ENCODE peak calls at places on chromosomes 1 and 21, in ten cellular contexts. C is transverse colon; T is PC-3; D is upper lobe of right lung; G is neural progenitor cell; P is CD4-positive, CD25-positive, alpha-beta regulatory T cell; Q is HCT116; Y is fibroblast of lung; V is left ventricle myocardium inferior; X is suprapubic skin. S is an unnamed sample.

GRCh38 chr1:101587749-101588148 is 350.9 kb downstream of the S1PR1 start:
- DNase-seq in T (no peak), Y (peak; percentile 52), C (peak; percentile 29), D (no peak), Q (no peak), G (no peak), V (peak; percentile 51), P (no peak), X (no peak), S (no peak)

GRCh38 chr1:85189120-85189519 is 11.7 kb downstream of the SYDE2 start:
- DNase-seq in G (no peak), P (no peak), Y (no peak), Q (no peak), V (no peak), X (no peak), T (no peak), C (no peak), D (no peak), S (no peak)

GRCh38 chr1:167171286-167171929 is 49.3 kb upstream of the POU2F1 start:
- DNase-seq in X (no peak), D (no peak), Q (no peak), P (no peak), G (no peak), Y (no peak), T (peak; percentile 44), V (no peak), C (no peak), S (peak; percentile 78)

GRCh38 chr1:206575165-206575893 is 36.9 kb downstream of the EIF2D start:
- DNase-seq in T (no peak), D (no peak), G (no peak), X (peak; percentile 61), V (peak; percentile 44), Q (no peak), C (peak; percentile 49), Y (peak; percentile 96), P (peak; percentile 78), S (peak; percentile 62)

GRCh38 chr1:74271503-74271902 is 36.3 kb downstream of the TNNI3K start:
- DNase-seq in Y (no peak), X (no peak), D (no peak), V (no peak), C (no peak), G (no peak), P (no peak), Q (no peak), T (no peak), S (no peak)

GRCh38 chr1:41358152-41358937 is 2.9 kb upstream of the FOXO6 start:
- DNase-seq in Q (no peak), Y (no peak), C (no peak), X (peak; percentile 63), G (peak; percentile 37), T (no peak), D (peak; percentile 60), P (no peak), V (peak; percentile 73), S (no peak)

GRCh38 chr21:29265690-29266479 is 32.8 kb upstream of the BACH1 start:
- DNase-seq in T (no peak), Y (no peak), V (no peak), D (no peak), P (no peak), C (no peak), Q (no peak), G (no peak), X (no peak), S (no peak)

GRCh38 chr1:39892611-39893595 is 8.8 kb downstream of the MYCL start:
- DNase-seq in Y (peak; percentile 40), X (no peak), Q (no peak), D (no peak), V (no peak), G (peak; percentile 89), C (no peak), T (peak; percentile 84), P (no peak), S (peak; percentile 70)

GRCh38 chr1:182113879-182114626 is 52.5 kb upstream of the ZNF648 start:
- DNase-seq in X (no peak), Y (no peak), T (no peak), Q (no peak), G (peak; percentile 49), V (no peak), C (no peak), D (no peak), P (no peak), S (no peak)

GRCh38 chr1:63981408-63981773 is 207.6 kb downstream of the ROR1 start:
- DNase-seq in P (no peak), Q (no peak), G (no peak), C (no peak), T (peak; percentile 39), V (no peak), D (no peak), Y (no peak), X (no peak), S (no peak)
- H3K27me3 ChIP-seq in P (peaks cover 2% of the 10 kb centered on the region), Q (no peaks in the 10 kb centered on the region), G (no peaks in the 10 kb centered on the region), C (no peaks in the 10 kb centered on the region), T (no peaks in the 10 kb centered on the region), V (no peaks in the 10 kb centered on the region), D (no peaks in the 10 kb centered on the region), Y (no peaks in the 10 kb centered on the region), X (no peaks in the 10 kb centered on the region), S (no peaks in the 10 kb centered on the region)

GRCh38 chr1:203915811-203916210 is 54.4 kb downstream of the SNRPE start:
- DNase-seq in Q (no peak), T (peak; percentile 69), Y (peak; percentile 48), C (no peak), D (no peak), V (no peak), G (no peak), P (no peak), X (no peak), S (no peak)

GRCh38 chr1:203911806-203912205 is 50.4 kb downstream of the SNRPE start:
- DNase-seq in P (no peak), Q (no peak), C (no peak), V (no peak), Y (no peak), T (no peak), D (no peak), X (no peak), G (no peak), S (no peak)

GRCh38 chr1:203913045-203913444 is 51.6 kb downstream of the SNRPE start:
- DNase-seq in D (no peak), V (no peak), P (no peak), C (no peak), T (no peak), Y (no peak), Q (no peak), G (no peak), X (no peak), S (no peak)

GRCh38 chr1:203914292-203914691 is 52.9 kb downstream of the SNRPE start:
- DNase-seq in X (no peak), C (no peak), Y (peak; percentile 49), P (no peak), D (no peak), G (no peak), Q (no peak), V (no peak), T (peak; percentile 27), S (no peak)

DNA sequence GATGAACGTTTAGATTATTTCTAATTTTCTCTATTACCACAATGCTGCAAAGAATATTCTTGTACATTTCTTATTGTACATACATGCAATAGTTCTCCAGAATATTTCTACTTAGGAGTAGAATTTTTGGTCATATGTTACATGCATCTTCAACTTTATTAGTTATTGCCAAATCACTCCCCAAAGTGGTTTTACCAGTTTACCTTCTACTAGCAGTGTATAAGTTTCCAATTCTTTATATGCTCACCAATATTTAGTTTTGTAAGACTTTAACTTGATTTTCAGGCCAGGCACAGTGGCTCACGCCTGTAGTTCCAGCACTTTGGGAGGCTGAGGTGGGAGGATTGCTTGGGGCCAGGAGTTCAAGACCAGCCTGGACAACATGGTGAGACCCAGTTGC is 55.4 kb downstream of the SNRPE start:
- DNase-seq in G (no peak), X (no peak), C (no peak), V (no peak), D (no peak), P (no peak), T (peak; percentile 79), Q (no peak), Y (no peak), S (no peak)
- H3K4me3 ChIP-seq in G (no peak overlapping the region), X (no peak overlapping the region), C (no peak overlapping the region), V (no peak overlapping the region), D (no peak overlapping the region), P (no peak overlapping the region), T (no peak overlapping the region), Q (no peak overlapping the region), Y (no peak overlapping the region), S (no peak overlapping the region)

DNA sequence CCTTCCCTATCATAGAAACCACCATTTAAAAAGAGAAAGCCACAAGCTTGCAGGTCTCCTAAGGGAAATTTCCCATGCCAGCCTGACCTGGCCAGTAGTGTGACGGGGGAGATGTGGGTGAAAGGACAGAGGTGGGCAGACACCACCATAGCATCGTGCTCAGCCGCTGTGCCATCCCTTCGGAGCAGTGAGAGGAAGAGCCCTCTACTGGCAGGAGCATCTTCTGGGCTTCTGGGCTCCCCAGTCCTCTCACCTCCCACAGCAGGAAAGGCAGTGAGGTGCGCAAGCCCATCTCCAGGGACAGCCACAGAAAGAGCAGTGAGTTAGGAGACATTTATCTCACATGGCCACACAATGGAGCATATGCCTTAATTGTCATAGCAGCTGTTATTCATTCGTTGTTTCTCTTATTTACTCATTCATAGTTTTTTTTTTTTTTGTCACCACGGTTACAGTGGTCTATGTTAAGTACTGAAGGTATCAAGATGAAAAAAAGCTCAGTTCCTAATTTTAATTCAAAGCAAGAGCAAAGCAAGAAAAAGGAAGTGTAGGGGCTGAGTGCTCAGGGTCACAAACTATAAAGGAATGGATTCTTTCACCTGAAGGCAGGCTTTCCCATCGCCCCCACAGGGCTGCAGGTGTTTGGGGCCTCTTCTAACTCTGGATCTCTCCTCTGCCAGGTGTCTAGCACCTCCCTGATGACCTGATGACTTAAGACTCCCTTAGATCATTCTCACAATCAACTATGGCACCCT is 48.8 kb upstream of the CAMK1G start:
- DNase-seq in D (no peak), X (no peak), C (no peak), Q (no peak), Y (no peak), G (no peak), V (no peak), P (no peak), T (no peak), S (no peak)
- H3K9me3 ChIP-seq in D (no peaks in the 10 kb centered on the region), X (no peaks in the 10 kb centered on the region), C (no peaks in the 10 kb centered on the region), Q (no peaks in the 10 kb centered on the region), Y (no peaks in the 10 kb centered on the region), G (no peaks in the 10 kb centered on the region), V (no peaks in the 10 kb centered on the region), P (no peaks in the 10 kb centered on the region), T (no peaks in the 10 kb centered on the region), S (no peaks in the 10 kb centered on the region)

GRCh38 chr1:197252981-197253380 is 15.1 kb upstream of the CRB1 start:
- DNase-seq in X (no peak), G (no peak), Y (no peak), Q (no peak), C (no peak), D (no peak), T (no peak), P (no peak), V (no peak), S (no peak)

GRCh38 chr1:197249324-197249723 is 18.7 kb upstream of the CRB1 start:
- DNase-seq in V (no peak), G (no peak), Q (no peak), X (no peak), D (no peak), C (no peak), Y (no peak), P (no peak), T (no peak), S (no peak)

DNA sequence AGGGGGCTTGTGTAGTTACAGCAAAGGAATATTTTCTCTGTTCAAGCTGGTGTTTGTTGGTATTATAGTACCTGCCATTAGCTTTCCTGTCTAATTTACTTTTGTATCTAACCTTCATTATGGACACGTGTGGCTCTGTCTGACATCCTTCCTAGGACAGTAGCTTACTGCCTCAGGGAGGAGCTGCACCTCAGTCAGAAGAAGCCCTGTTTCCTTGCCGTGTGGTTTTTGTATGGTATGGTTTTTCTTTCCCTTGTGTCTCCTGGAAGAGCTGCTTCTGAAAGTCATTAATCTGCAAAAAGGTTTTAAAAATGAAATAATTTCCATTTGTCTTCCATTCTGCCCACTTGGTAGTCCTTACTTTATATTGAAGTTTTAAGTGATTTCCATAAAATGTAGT is 17.4 kb upstream of the CRB1 start:
- DNase-seq in T (no peak), G (no peak), C (no peak), Y (no peak), X (no peak), Q (no peak), P (no peak), D (no peak), V (no peak), S (no peak)
- H3K27me3 ChIP-seq in T (no peaks in the 10 kb centered on the region), G (no peaks in the 10 kb centered on the region), C (no peaks in the 10 kb centered on the region), Y (no peaks in the 10 kb centered on the region), X (no peaks in the 10 kb centered on the region), Q (no peaks in the 10 kb centered on the region), P (peaks cover 2% of the 10 kb centered on the region), D (no peaks in the 10 kb centered on the region), V (no peaks in the 10 kb centered on the region), S (no peaks in the 10 kb centered on the region)